ENCODE peak calls at places on chromosomes 5 and 9, in nine cellular contexts. One of them, this sample, is unnamed.

GRCh38 chr9:109286571-109286977 is 34.3 kb downstream of the EPB41L4B start:
- DNase-seq in coronary artery: no peak
- DNase-seq in ovary: no peak
- DNase-seq in A549: peak; percentile 52
- DNase-seq in CD8-positive, alpha-beta T cell: no peak
- DNase-seq in MM.1S: no peak
- DNase-seq in astrocyte of the cerebellum: no peak
- DNase-seq in psoas muscle: no peak
- DNase-seq in heart right ventricle: no peak
- DNase-seq in this sample: peak; percentile 46

GRCh38 chr5:173925449-173926071 is 37.4 kb downstream of the CPEB4 start:
- DNase-seq in astrocyte of the cerebellum: peak; percentile 24
- DNase-seq in coronary artery: no peak
- DNase-seq in psoas muscle: no peak
- DNase-seq in A549: peak; percentile 69
- DNase-seq in CD8-positive, alpha-beta T cell: peak; percentile 57
- DNase-seq in ovary: no peak
- DNase-seq in heart right ventricle: peak; percentile 30
- DNase-seq in MM.1S: peak; percentile 79
- DNase-seq in this sample: no peak

GRCh38 chr5:124315746-124316415 is 430.6 kb downstream of the ZNF608 start:
- DNase-seq in astrocyte of the cerebellum: peak; percentile 11
- DNase-seq in ovary: no peak
- DNase-seq in MM.1S: no peak
- DNase-seq in CD8-positive, alpha-beta T cell: no peak
- DNase-seq in heart right ventricle: no peak
- DNase-seq in A549: no peak
- DNase-seq in coronary artery: no peak
- DNase-seq in psoas muscle: no peak
- DNase-seq in this sample: peak; percentile 9

GRCh38 chr9:96206156-96206751 is 95.7 kb downstream of the HSD17B3 start:
- DNase-seq in MM.1S: no peak
- DNase-seq in astrocyte of the cerebellum: no peak
- DNase-seq in coronary artery: no peak
- DNase-seq in heart right ventricle: no peak
- DNase-seq in ovary: no peak
- DNase-seq in A549: no peak
- DNase-seq in psoas muscle: no peak
- DNase-seq in CD8-positive, alpha-beta T cell: no peak
- DNase-seq in this sample: no peak

GRCh38 chr5:120771181-120771580 is 307.1 kb downstream of the PRR16 start:
- DNase-seq in astrocyte of the cerebellum: no peak
- DNase-seq in CD8-positive, alpha-beta T cell: no peak
- DNase-seq in psoas muscle: no peak
- DNase-seq in A549: no peak
- DNase-seq in heart right ventricle: no peak
- DNase-seq in coronary artery: no peak
- DNase-seq in ovary: no peak
- DNase-seq in MM.1S: no peak
- DNase-seq in this sample: no peak

GRCh38 chr5:37326536-37326935 is 44.4 kb downstream of the NUP155 start:
- DNase-seq in ovary: no peak
- DNase-seq in heart right ventricle: no peak
- DNase-seq in CD8-positive, alpha-beta T cell: no peak
- DNase-seq in coronary artery: no peak
- DNase-seq in A549: no peak
- DNase-seq in psoas muscle: no peak
- DNase-seq in astrocyte of the cerebellum: no peak
- DNase-seq in MM.1S: no peak
- DNase-seq in this sample: no peak

GRCh38 chr5:149831492-149831891 is 101.4 kb downstream of the PPARGC1B start:
- DNase-seq in ovary: no peak
- DNase-seq in A549: peak; percentile 17
- DNase-seq in astrocyte of the cerebellum: no peak
- DNase-seq in MM.1S: no peak
- DNase-seq in heart right ventricle: no peak
- DNase-seq in psoas muscle: no peak
- DNase-seq in CD8-positive, alpha-beta T cell: no peak
- DNase-seq in coronary artery: no peak
- DNase-seq in this sample: no peak

GRCh38 chr5:15797116-15797515 is 297.1 kb downstream of the FBXL7 start:
- DNase-seq in ovary: no peak
- DNase-seq in A549: no peak
- DNase-seq in heart right ventricle: no peak
- DNase-seq in astrocyte of the cerebellum: no peak
- DNase-seq in coronary artery: no peak
- DNase-seq in MM.1S: no peak
- DNase-seq in CD8-positive, alpha-beta T cell: no peak
- DNase-seq in psoas muscle: no peak
- DNase-seq in this sample: no peak

GRCh38 chr5:2886531-2886930 is 135.1 kb upstream of the IRX2 start:
- DNase-seq in MM.1S: no peak
- DNase-seq in coronary artery: peak; percentile 21
- DNase-seq in ovary: no peak
- DNase-seq in A549: no peak
- DNase-seq in astrocyte of the cerebellum: no peak
- DNase-seq in heart right ventricle: no peak
- DNase-seq in CD8-positive, alpha-beta T cell: no peak
- DNase-seq in psoas muscle: no peak
- DNase-seq in this sample: no peak

GRCh38 chr5:39639618-39640078 is 214.9 kb upstream of the DAB2 start:
- DNase-seq in astrocyte of the cerebellum: no peak
- DNase-seq in ovary: no peak
- DNase-seq in CD8-positive, alpha-beta T cell: no peak
- DNase-seq in A549: peak; percentile 18
- DNase-seq in MM.1S: no peak
- DNase-seq in psoas muscle: no peak
- DNase-seq in heart right ventricle: no peak
- DNase-seq in coronary artery: no peak
- DNase-seq in this sample: no peak

GRCh38 chr5:165209101-165209727 is 1703.8 kb downstream of the MAT2B start:
- DNase-seq in psoas muscle: no peak
- DNase-seq in astrocyte of the cerebellum: peak; percentile 26
- DNase-seq in A549: peak; percentile 29
- DNase-seq in ovary: no peak
- DNase-seq in coronary artery: no peak
- DNase-seq in heart right ventricle: no peak
- DNase-seq in MM.1S: peak; percentile 30
- DNase-seq in CD8-positive, alpha-beta T cell: no peak
- DNase-seq in this sample: no peak

GRCh38 chr5:150918613-150919012 is 13.8 kb upstream of the ZNF300 start:
- DNase-seq in CD8-positive, alpha-beta T cell: no peak
- DNase-seq in ovary: no peak
- DNase-seq in astrocyte of the cerebellum: no peak
- DNase-seq in A549: no peak
- DNase-seq in heart right ventricle: no peak
- DNase-seq in coronary artery: no peak
- DNase-seq in MM.1S: no peak
- DNase-seq in psoas muscle: no peak
- DNase-seq in this sample: peak; percentile 10

GRCh38 chr9:134644715-134645606 is 3.4 kb downstream of the COL5A1 start:
- DNase-seq in coronary artery: peak; percentile 93
- DNase-seq in psoas muscle: peak; percentile 77
- DNase-seq in CD8-positive, alpha-beta T cell: no peak
- DNase-seq in heart right ventricle: peak; percentile 73
- DNase-seq in MM.1S: no peak
- DNase-seq in ovary: peak; percentile 84
- DNase-seq in A549: peak; percentile 84
- DNase-seq in astrocyte of the cerebellum: peak; percentile 99
- DNase-seq in this sample: peak; percentile 96

GRCh38 chr9:14097215-14097614 is 216.7 kb downstream of the NFIB start:
- DNase-seq in A549: peak; percentile 27
- DNase-seq in ovary: no peak
- DNase-seq in coronary artery: no peak
- DNase-seq in heart right ventricle: no peak
- DNase-seq in CD8-positive, alpha-beta T cell: no peak
- DNase-seq in MM.1S: no peak
- DNase-seq in astrocyte of the cerebellum: peak; percentile 24
- DNase-seq in psoas muscle: no peak
- DNase-seq in this sample: no peak

GRCh38 chr9:134299068-134299467 is 27.2 kb upstream of the RXRA start:
- DNase-seq in MM.1S: no peak
- DNase-seq in ovary: no peak
- DNase-seq in heart right ventricle: no peak
- DNase-seq in astrocyte of the cerebellum: no peak
- DNase-seq in psoas muscle: no peak
- DNase-seq in coronary artery: no peak
- DNase-seq in A549: no peak
- DNase-seq in CD8-positive, alpha-beta T cell: no peak
- DNase-seq in this sample: no peak

GRCh38 chr9:131739192-131739961 is 499 bp downstream of the RAPGEF1 start:
- DNase-seq in astrocyte of the cerebellum: no peak
- DNase-seq in ovary: peak; percentile 68
- DNase-seq in MM.1S: peak; percentile 41
- DNase-seq in A549: no peak
- DNase-seq in CD8-positive, alpha-beta T cell: peak; percentile 44
- DNase-seq in heart right ventricle: peak; percentile 57
- DNase-seq in coronary artery: no peak
- DNase-seq in psoas muscle: peak; percentile 65
- DNase-seq in this sample: no peak

GRCh38 chr5:171162602-171163001 is 146.4 kb upstream of the TLX3 start:
- DNase-seq in ovary: no peak
- DNase-seq in heart right ventricle: no peak
- DNase-seq in coronary artery: no peak
- DNase-seq in CD8-positive, alpha-beta T cell: no peak
- DNase-seq in MM.1S: peak; percentile 37
- DNase-seq in psoas muscle: no peak
- DNase-seq in A549: peak; percentile 21
- DNase-seq in astrocyte of the cerebellum: no peak
- DNase-seq in this sample: no peak

GRCh38 chr9:114184071-114184470 is 28.7 kb downstream of the COL27A1 start:
- DNase-seq in A549: no peak
- DNase-seq in astrocyte of the cerebellum: no peak
- DNase-seq in CD8-positive, alpha-beta T cell: no peak
- DNase-seq in coronary artery: no peak
- DNase-seq in ovary: peak; percentile 35
- DNase-seq in psoas muscle: no peak
- DNase-seq in MM.1S: no peak
- DNase-seq in heart right ventricle: no peak
- DNase-seq in this sample: no peak

GRCh38 chr9:36154213-36154952 is 14.8 kb upstream of the CCIN start:
- DNase-seq in coronary artery: no peak
- DNase-seq in MM.1S: no peak
- DNase-seq in astrocyte of the cerebellum: no peak
- DNase-seq in heart right ventricle: peak; percentile 27
- DNase-seq in psoas muscle: peak; percentile 41
- DNase-seq in CD8-positive, alpha-beta T cell: no peak
- DNase-seq in ovary: no peak
- DNase-seq in A549: peak; percentile 66
- DNase-seq in this sample: no peak

GRCh38 chr5:126383246-126383645 is 40.0 kb upstream of the GRAMD2B start:
- DNase-seq in heart right ventricle: no peak
- DNase-seq in CD8-positive, alpha-beta T cell: no peak
- DNase-seq in psoas muscle: no peak
- DNase-seq in A549: no peak
- DNase-seq in ovary: no peak
- DNase-seq in astrocyte of the cerebellum: peak; percentile 50
- DNase-seq in MM.1S: no peak
- DNase-seq in coronary artery: no peak
- DNase-seq in this sample: no peak

GRCh38 chr5:116032094-116032517 is at the start of gene ARL14EPL:
- DNase-seq in MM.1S: no peak
- DNase-seq in heart right ventricle: no peak
- DNase-seq in coronary artery: no peak
- DNase-seq in A549: peak; percentile 76
- DNase-seq in psoas muscle: peak; percentile 27
- DNase-seq in astrocyte of the cerebellum: peak; percentile 69
- DNase-seq in ovary: peak; percentile 42
- DNase-seq in CD8-positive, alpha-beta T cell: no peak
- DNase-seq in this sample: peak; percentile 1

GRCh38 chr9:92723299-92723625 is 41.4 kb downstream of the BICD2 start:
- DNase-seq in A549: no peak
- DNase-seq in psoas muscle: no peak
- DNase-seq in heart right ventricle: no peak
- DNase-seq in MM.1S: no peak
- DNase-seq in CD8-positive, alpha-beta T cell: no peak
- DNase-seq in astrocyte of the cerebellum: peak; percentile 66
- DNase-seq in coronary artery: no peak
- DNase-seq in ovary: no peak
- DNase-seq in this sample: no peak

GRCh38 chr9:122159925-122160246 is 178 bp downstream of the MORN5 start:
- DNase-seq in A549: no peak
- DNase-seq in heart right ventricle: no peak
- DNase-seq in MM.1S: no peak
- DNase-seq in psoas muscle: no peak
- DNase-seq in ovary: no peak
- DNase-seq in CD8-positive, alpha-beta T cell: no peak
- DNase-seq in astrocyte of the cerebellum: no peak
- DNase-seq in coronary artery: no peak
- DNase-seq in this sample: no peak
- H3K4me3 ChIP-seq in A549: peak overlapping the region; percentile 95
- H3K4me3 ChIP-seq in heart right ventricle: peak overlapping the region; percentile 87
- H3K4me3 ChIP-seq in MM.1S: peak overlapping the region; percentile 80
- H3K4me3 ChIP-seq in psoas muscle: peak overlapping the region; percentile 90
- H3K4me3 ChIP-seq in ovary: peak overlapping the region; percentile 99
- H3K4me3 ChIP-seq in CD8-positive, alpha-beta T cell: peak overlapping the region; percentile 68
- H3K4me3 ChIP-seq in astrocyte of the cerebellum: peak overlapping the region; percentile 97
- H3K4me3 ChIP-seq in coronary artery: peak overlapping the region; percentile 84
- H3K4me3 ChIP-seq in this sample: peak overlapping the region; percentile 46

GRCh38 chr5:103973669-103974068 is 411.1 kb upstream of the NUDT12 start:
- DNase-seq in heart right ventricle: no peak
- DNase-seq in CD8-positive, alpha-beta T cell: no peak
- DNase-seq in A549: peak; percentile 9
- DNase-seq in MM.1S: no peak
- DNase-seq in psoas muscle: no peak
- DNase-seq in astrocyte of the cerebellum: no peak
- DNase-seq in ovary: no peak
- DNase-seq in coronary artery: no peak
- DNase-seq in this sample: no peak
- TF ChIP-seq CTCF in heart right ventricle: no peak
- TF ChIP-seq CTCF in CD8-positive, alpha-beta T cell: no peak
- TF ChIP-seq CTCF in A549: no peak
- TF ChIP-seq CTCF in MM.1S: peak; percentile 15
- TF ChIP-seq CTCF in psoas muscle: no peak
- TF ChIP-seq CTCF in astrocyte of the cerebellum: peak; percentile 28
- TF ChIP-seq CTCF in ovary: no peak
- TF ChIP-seq CTCF in coronary artery: no peak
- TF ChIP-seq CTCF in this sample: peak; percentile 7

DNA sequence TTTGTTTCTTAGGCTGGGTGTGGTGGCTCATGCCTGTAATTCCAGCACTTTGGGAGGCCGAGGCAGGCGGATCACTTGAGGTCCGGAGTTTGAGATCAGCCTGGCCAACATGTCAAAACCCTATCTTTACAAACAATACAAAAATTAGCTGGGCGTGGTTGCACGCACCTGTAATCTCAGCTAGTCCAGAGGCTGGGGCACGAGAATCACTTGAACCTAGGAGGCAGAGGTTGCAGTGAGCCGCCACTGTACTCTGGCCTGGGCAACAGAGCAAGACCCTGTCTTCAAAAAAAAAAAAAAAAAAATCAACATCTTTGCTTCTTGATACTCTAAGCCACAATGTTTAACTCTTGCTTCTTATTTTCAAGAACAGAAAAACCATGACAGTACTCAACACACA is 16.1 kb downstream of the UBAP2 start:
- DNase-seq in MM.1S: no peak
- DNase-seq in A549: no peak
- DNase-seq in heart right ventricle: no peak
- DNase-seq in coronary artery: no peak
- DNase-seq in ovary: no peak
- DNase-seq in astrocyte of the cerebellum: no peak
- DNase-seq in psoas muscle: no peak
- DNase-seq in CD8-positive, alpha-beta T cell: no peak
- DNase-seq in this sample: no peak
- H3K4me3 ChIP-seq in MM.1S: no peak overlapping the region
- H3K4me3 ChIP-seq in A549: no peak overlapping the region
- H3K4me3 ChIP-seq in heart right ventricle: no peak overlapping the region
- H3K4me3 ChIP-seq in coronary artery: no peak overlapping the region
- H3K4me3 ChIP-seq in ovary: no peak overlapping the region
- H3K4me3 ChIP-seq in astrocyte of the cerebellum: no peak overlapping the region
- H3K4me3 ChIP-seq in psoas muscle: no peak overlapping the region
- H3K4me3 ChIP-seq in CD8-positive, alpha-beta T cell: no peak overlapping the region
- H3K4me3 ChIP-seq in this sample: no peak overlapping the region

GRCh38 chr5:67244345-67244793 is 47.8 kb upstream of the CD180 start:
- DNase-seq in coronary artery: no peak
- DNase-seq in heart right ventricle: no peak
- DNase-seq in psoas muscle: no peak
- DNase-seq in ovary: no peak
- DNase-seq in astrocyte of the cerebellum: no peak
- DNase-seq in MM.1S: no peak
- DNase-seq in A549: no peak
- DNase-seq in CD8-positive, alpha-beta T cell: no peak
- DNase-seq in this sample: no peak
- TF ChIP-seq CTCF in coronary artery: no peak
- TF ChIP-seq CTCF in heart right ventricle: no peak
- TF ChIP-seq CTCF in psoas muscle: no peak
- TF ChIP-seq CTCF in ovary: no peak
- TF ChIP-seq CTCF in astrocyte of the cerebellum: no peak
- TF ChIP-seq CTCF in MM.1S: no peak
- TF ChIP-seq CTCF in A549: no peak
- TF ChIP-seq CTCF in CD8-positive, alpha-beta T cell: no peak
- TF ChIP-seq CTCF in this sample: no peak